ENCODE peak calls at places on chromosomes 7 and 10, in seven cellular contexts. One of them, this sample, is unnamed.

GRCh38 chr10:95906675-95907453 is 911 bp upstream of the CC2D2B start:
- DNase-seq in right lobe of liver: peak; percentile 61
- DNase-seq in GM12892: peak; percentile 30
- DNase-seq in heart left ventricle: peak; percentile 32
- DNase-seq in uterus: peak; percentile 35
- DNase-seq in A549: peak; percentile 40
- DNase-seq in Peyer's patch: peak; percentile 60
- DNase-seq in this sample: peak; percentile 51

GRCh38 chr10:28797904-28798371 is 120.6 kb downstream of the BAMBI start:
- DNase-seq in right lobe of liver: no peak
- DNase-seq in GM12892: no peak
- DNase-seq in heart left ventricle: no peak
- DNase-seq in uterus: no peak
- DNase-seq in A549: no peak
- DNase-seq in Peyer's patch: no peak
- DNase-seq in this sample: no peak

GRCh38 chr10:113552723-113553122 is at the start of gene HABP2:
- DNase-seq in right lobe of liver: peak; percentile 83
- DNase-seq in GM12892: no peak
- DNase-seq in heart left ventricle: no peak
- DNase-seq in uterus: no peak
- DNase-seq in A549: no peak
- DNase-seq in Peyer's patch: no peak
- DNase-seq in this sample: no peak

GRCh38 chr10:78846770-78847169 is 222.0 kb upstream of the ZMIZ1 start:
- DNase-seq in right lobe of liver: no peak
- DNase-seq in GM12892: no peak
- DNase-seq in heart left ventricle: peak; percentile 53
- DNase-seq in uterus: no peak
- DNase-seq in A549: no peak
- DNase-seq in Peyer's patch: no peak
- DNase-seq in this sample: no peak

GRCh38 chr7:115471891-115472290 is 550.0 kb downstream of the MDFIC start:
- DNase-seq in right lobe of liver: no peak
- DNase-seq in GM12892: no peak
- DNase-seq in heart left ventricle: no peak
- DNase-seq in uterus: no peak
- DNase-seq in A549: no peak
- DNase-seq in Peyer's patch: no peak
- DNase-seq in this sample: no peak

GRCh38 chr7:77439572-77439971 is 23.4 kb upstream of the GSAP start:
- DNase-seq in right lobe of liver: peak; percentile 48
- DNase-seq in GM12892: no peak
- DNase-seq in heart left ventricle: peak; percentile 36
- DNase-seq in uterus: no peak
- DNase-seq in A549: peak; percentile 51
- DNase-seq in Peyer's patch: peak; percentile 70
- DNase-seq in this sample: peak; percentile 49

GRCh38 chr10:132884041-132884440 is 58.3 kb downstream of the CFAP46 start:
- DNase-seq in right lobe of liver: peak; percentile 9
- DNase-seq in GM12892: no peak
- DNase-seq in heart left ventricle: no peak
- DNase-seq in uterus: no peak
- DNase-seq in A549: no peak
- DNase-seq in Peyer's patch: peak; percentile 30
- DNase-seq in this sample: no peak

GRCh38 chr7:5554287-5554785 is 130.7 kb upstream of the TNRC18 start:
- DNase-seq in right lobe of liver: no peak
- DNase-seq in GM12892: no peak
- DNase-seq in heart left ventricle: no peak
- DNase-seq in uterus: no peak
- DNase-seq in A549: no peak
- DNase-seq in Peyer's patch: no peak
- DNase-seq in this sample: no peak

GRCh38 chr10:47453435-47454293 is 30.3 kb downstream of the ANXA8 start:
- DNase-seq in right lobe of liver: no peak
- DNase-seq in GM12892: no peak
- DNase-seq in heart left ventricle: no peak
- DNase-seq in uterus: no peak
- DNase-seq in A549: no peak
- DNase-seq in Peyer's patch: no peak
- DNase-seq in this sample: no peak

GRCh38 chr7:20260219-20260618 is 43.0 kb upstream of the MACC1 start:
- DNase-seq in right lobe of liver: no peak
- DNase-seq in GM12892: no peak
- DNase-seq in heart left ventricle: no peak
- DNase-seq in uterus: no peak
- DNase-seq in A549: no peak
- DNase-seq in Peyer's patch: no peak
- DNase-seq in this sample: no peak

GRCh38 chr10:47175181-47176080 is 124.6 kb upstream of the GDF10 start:
- DNase-seq in right lobe of liver: no peak
- DNase-seq in GM12892: no peak
- DNase-seq in heart left ventricle: no peak
- DNase-seq in uterus: no peak
- DNase-seq in A549: no peak
- DNase-seq in Peyer's patch: no peak
- DNase-seq in this sample: no peak

GRCh38 chr7:1016577-1017531 is 27.5 kb upstream of the GPR146 start:
- DNase-seq in right lobe of liver: no peak
- DNase-seq in GM12892: no peak
- DNase-seq in heart left ventricle: no peak
- DNase-seq in uterus: no peak
- DNase-seq in A549: no peak
- DNase-seq in Peyer's patch: no peak
- DNase-seq in this sample: no peak
- TF ChIP-seq POLR2A in right lobe of liver: no peak
- TF ChIP-seq POLR2A in GM12892: peak; percentile 21
- TF ChIP-seq POLR2A in heart left ventricle: no peak
- TF ChIP-seq POLR2A in uterus: no peak
- TF ChIP-seq POLR2A in A549: no peak
- TF ChIP-seq POLR2A in Peyer's patch: no peak
- TF ChIP-seq POLR2A in this sample: no peak

DNA sequence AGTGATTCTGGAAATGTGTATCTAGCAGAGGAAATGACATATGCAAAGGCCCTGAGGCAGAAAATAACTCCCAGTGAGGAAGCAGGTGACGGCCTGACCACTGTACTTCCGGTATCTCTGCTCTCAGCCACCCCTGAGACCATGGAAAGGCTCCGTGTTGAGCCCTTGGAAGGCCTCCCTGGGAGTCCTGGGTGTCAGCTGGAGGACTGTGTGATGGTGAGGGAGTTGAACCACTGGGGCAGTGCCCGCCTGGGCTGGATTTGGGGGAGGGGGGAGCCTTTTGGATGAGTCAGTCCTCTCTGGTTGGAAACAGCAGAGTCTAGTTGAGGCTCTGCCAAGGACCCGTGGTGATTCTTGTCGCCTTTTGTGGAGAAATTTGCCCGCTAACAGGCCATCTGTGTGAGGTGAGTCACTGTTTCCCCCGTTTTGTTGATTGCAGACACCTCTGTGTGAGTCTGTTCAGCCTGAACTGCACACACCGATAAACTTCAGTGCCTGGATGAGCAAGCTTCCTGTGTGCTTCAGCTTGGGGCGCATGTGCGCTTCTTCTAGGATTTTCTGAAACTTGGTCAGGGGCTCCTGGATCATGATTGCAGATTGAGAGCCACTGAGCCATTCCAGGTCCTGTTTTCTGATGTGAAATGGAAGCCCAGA is 98.6 kb downstream of the GRK5 start:
- DNase-seq in right lobe of liver: peak; percentile 38
- DNase-seq in GM12892: peak; percentile 58
- DNase-seq in heart left ventricle: peak; percentile 46
- DNase-seq in uterus: peak; percentile 80
- DNase-seq in A549: peak; percentile 83
- DNase-seq in Peyer's patch: peak; percentile 90
- DNase-seq in this sample: peak; percentile 52
- TF ChIP-seq POLR2A in right lobe of liver: no peak
- TF ChIP-seq POLR2A in GM12892: peak; percentile 71
- TF ChIP-seq POLR2A in heart left ventricle: no peak
- TF ChIP-seq POLR2A in uterus: no peak
- TF ChIP-seq POLR2A in A549: no peak
- TF ChIP-seq POLR2A in Peyer's patch: no peak
- TF ChIP-seq POLR2A in this sample: no peak

GRCh38 chr7:18119985-18120384 is 92.3 kb upstream of the PRPS1L1 start:
- DNase-seq in right lobe of liver: no peak
- DNase-seq in GM12892: no peak
- DNase-seq in heart left ventricle: no peak
- DNase-seq in uterus: no peak
- DNase-seq in A549: no peak
- DNase-seq in Peyer's patch: no peak
- DNase-seq in this sample: no peak

GRCh38 chr7:18126274-18126673 is 98.6 kb upstream of the PRPS1L1 start:
- DNase-seq in right lobe of liver: no peak
- DNase-seq in GM12892: no peak
- DNase-seq in heart left ventricle: no peak
- DNase-seq in uterus: no peak
- DNase-seq in A549: no peak
- DNase-seq in Peyer's patch: no peak
- DNase-seq in this sample: no peak

GRCh38 chr7:18128846-18129245 is 101.2 kb upstream of the PRPS1L1 start:
- DNase-seq in right lobe of liver: no peak
- DNase-seq in GM12892: no peak
- DNase-seq in heart left ventricle: no peak
- DNase-seq in uterus: no peak
- DNase-seq in A549: no peak
- DNase-seq in Peyer's patch: no peak
- DNase-seq in this sample: no peak

GRCh38 chr7:18125536-18125935 is 97.9 kb upstream of the PRPS1L1 start:
- DNase-seq in right lobe of liver: no peak
- DNase-seq in GM12892: no peak
- DNase-seq in heart left ventricle: no peak
- DNase-seq in uterus: no peak
- DNase-seq in A549: no peak
- DNase-seq in Peyer's patch: no peak
- DNase-seq in this sample: no peak

GRCh38 chr7:18123508-18124239 is 96.0 kb upstream of the PRPS1L1 start:
- DNase-seq in right lobe of liver: no peak
- DNase-seq in GM12892: no peak
- DNase-seq in heart left ventricle: no peak
- DNase-seq in uterus: no peak
- DNase-seq in A549: no peak
- DNase-seq in Peyer's patch: no peak
- DNase-seq in this sample: no peak
- TF ChIP-seq POLR2A in right lobe of liver: no peak
- TF ChIP-seq POLR2A in GM12892: no peak
- TF ChIP-seq POLR2A in heart left ventricle: no peak
- TF ChIP-seq POLR2A in uterus: no peak
- TF ChIP-seq POLR2A in A549: no peak
- TF ChIP-seq POLR2A in Peyer's patch: no peak
- TF ChIP-seq POLR2A in this sample: no peak

GRCh38 chr10:69222157-69223027 is 2.3 kb downstream of the HKDC1 start:
- DNase-seq in right lobe of liver: no peak
- DNase-seq in GM12892: peak; percentile 74
- DNase-seq in heart left ventricle: no peak
- DNase-seq in uterus: no peak
- DNase-seq in A549: peak; percentile 66
- DNase-seq in Peyer's patch: peak; percentile 96
- DNase-seq in this sample: peak; percentile 71
- TF ChIP-seq POLR2A in right lobe of liver: peak; percentile 31
- TF ChIP-seq POLR2A in GM12892: peak; percentile 51
- TF ChIP-seq POLR2A in heart left ventricle: no peak
- TF ChIP-seq POLR2A in uterus: no peak
- TF ChIP-seq POLR2A in A549: no peak
- TF ChIP-seq POLR2A in Peyer's patch: peak; percentile 95
- TF ChIP-seq POLR2A in this sample: no peak